ENCODE peak calls at places on chromosomes 7 and 10, in four cellular contexts. V is bronchial epithelial cell; H is activated T-cell treated with anti-CD3 and anti-CD28 coated beads, Interleukin-2, amount 50 U/mL, for 4 hours; I is stimulated activated CD4-positive, alpha-beta T cell treated with anti-CD3 and anti-CD28 coated beads, Interleukin-2, amount 100 ng/mL, for 48 hours. K is an unnamed sample.
A peak's percentile ranks its signal among the peaks of the same experiment; 100 is the strongest.

GRCh38 chr7:80883188-80884025 is 35.4 kb downstream of the SEMA3C start:
- DNase-seq in V (peak; percentile 100), H (no peak), I (no peak), K (peak; percentile 96)

GRCh38 chr10:9012312-9012711 is 957.8 kb downstream of the GATA3 start:
- DNase-seq in V (peak; percentile 55), H (no peak), I (no peak), K (peak; percentile 41)

GRCh38 chr7:47477191-47478016 is 104.5 kb downstream of the TNS3 start:
- DNase-seq in V (no peak), H (no peak), I (no peak), K (no peak)

GRCh38 chr7:95828824-95829428 is 56.6 kb downstream of the DYNC1I1 start:
- DNase-seq in V (peak; percentile 2), H (no peak), I (no peak), K (no peak)

GRCh38 chr7:149321978-149322541 is 60.1 kb downstream of the ZNF783 start:
- DNase-seq in V (no peak), H (no peak), I (no peak), K (peak; percentile 19)

GRCh38 chr7:40231796-40232195 is 97.0 kb downstream of the SUGCT start:
- DNase-seq in V (no peak), H (no peak), I (no peak), K (no peak)

GRCh38 chr10:1620803-1621202 is 116.5 kb downstream of the ADARB2 start:
- DNase-seq in V (peak; percentile 36), H (no peak), I (no peak), K (no peak)

GRCh38 chr7:93315896-93316295 is 83.7 kb downstream of the VPS50 start:
- DNase-seq in V (no peak), H (no peak), I (no peak), K (no peak)

GRCh38 chr10:71278691-71279588 is 40.1 kb upstream of the SLC29A3 start:
- DNase-seq in V (no peak), H (no peak), I (no peak), K (no peak)

GRCh38 chr10:51527806-51528205 is 171.6 kb downstream of the CSTF2T start:
- DNase-seq in V (no peak), H (no peak), I (no peak), K (peak; percentile 17)

GRCh38 chr7:107860981-107861652 is 29.9 kb upstream of the DLD start:
- DNase-seq in V (no peak), H (no peak), I (no peak), K (no peak)

GRCh38 chr10:30445716-30446115 is 11.7 kb downstream of the MAP3K8 start:
- DNase-seq in V (no peak), H (no peak), I (no peak), K (peak; percentile 77)

GRCh38 chr10:50614444-50615137 is 9.2 kb downstream of the SGMS1 start:
- DNase-seq in V (peak; percentile 72), H (no peak), I (no peak), K (no peak)

GRCh38 chr10:43352951-43353350 is 18.5 kb upstream of the FXYD4 start:
- DNase-seq in V (no peak), H (no peak), I (no peak), K (no peak)

GRCh38 chr10:26093229-26093628 is 123.3 kb upstream of the GAD2 start:
- DNase-seq in V (no peak), H (no peak), I (no peak), K (no peak)